ENCODE peak calls at places on chromosomes 4 and X, in five cellular contexts. One of them, this sample, is unnamed.
A peak's percentile ranks its signal among the peaks of the same experiment; 100 is the strongest.

GRCh38 chrX:17706676-17707075 is 30.6 kb upstream of the SCML1 start:
- DNase-seq in AG10803: peak; percentile 90
- DNase-seq in left lung: no peak
- DNase-seq in AG09319: peak; percentile 38
- DNase-seq in neural crest cell: no peak
- DNase-seq in this sample: no peak

GRCh38 chr4:84708406-84709135 is 125.6 kb downstream of the CDS1 start:
- DNase-seq in AG10803: no peak
- DNase-seq in left lung: no peak
- DNase-seq in AG09319: no peak
- DNase-seq in neural crest cell: no peak
- DNase-seq in this sample: no peak

GRCh38 chrX:109967151-109967550 is 35.8 kb upstream of the TMEM164 start:
- DNase-seq in AG10803: no peak
- DNase-seq in left lung: no peak
- DNase-seq in AG09319: no peak
- DNase-seq in neural crest cell: no peak
- DNase-seq in this sample: no peak

GRCh38 chr4:136307765-136308164 is 1224.5 kb downstream of the PCDH18 start:
- DNase-seq in AG10803: no peak
- DNase-seq in left lung: no peak
- DNase-seq in AG09319: no peak
- DNase-seq in neural crest cell: no peak
- DNase-seq in this sample: no peak

GRCh38 chr4:14333616-14334015 is 668.7 kb upstream of the CPEB2 start:
- DNase-seq in AG10803: no peak
- DNase-seq in left lung: no peak
- DNase-seq in AG09319: no peak
- DNase-seq in neural crest cell: no peak
- DNase-seq in this sample: no peak

GRCh38 chr4:14149469-14150030 is 522.0 kb upstream of the BOD1L1 start:
- DNase-seq in AG10803: no peak
- DNase-seq in left lung: no peak
- DNase-seq in AG09319: no peak
- DNase-seq in neural crest cell: no peak
- DNase-seq in this sample: no peak

GRCh38 chr4:85932371-85933305 is 427.2 kb downstream of the MAPK10 start:
- DNase-seq in AG10803: peak; percentile 68
- DNase-seq in left lung: no peak
- DNase-seq in AG09319: no peak
- DNase-seq in neural crest cell: no peak
- DNase-seq in this sample: no peak

GRCh38 chr4:128287159-128287870 is at the start of gene PGRMC2:
- DNase-seq in AG10803: peak; percentile 68
- DNase-seq in left lung: peak; percentile 54
- DNase-seq in AG09319: no peak
- DNase-seq in neural crest cell: peak; percentile 2
- DNase-seq in this sample: no peak

GRCh38 chrX:109857898-109858297 is 124.8 kb upstream of the ACSL4 start:
- DNase-seq in AG10803: peak; percentile 31
- DNase-seq in left lung: no peak
- DNase-seq in AG09319: peak; percentile 16
- DNase-seq in neural crest cell: no peak
- DNase-seq in this sample: no peak

GRCh38 chrX:153587342-153587741 is 11.6 kb downstream of the CCNQ start:
- DNase-seq in AG10803: no peak
- DNase-seq in left lung: no peak
- DNase-seq in AG09319: no peak
- DNase-seq in neural crest cell: no peak
- DNase-seq in this sample: no peak

GRCh38 chr4:149347139-149347538 is 468.5 kb downstream of the IQCM start:
- DNase-seq in AG10803: peak; percentile 25
- DNase-seq in left lung: no peak
- DNase-seq in AG09319: no peak
- DNase-seq in neural crest cell: no peak
- DNase-seq in this sample: no peak

GRCh38 chr4:3823496-3824341 is 57.5 kb downstream of the ADRA2C start:
- DNase-seq in AG10803: no peak
- DNase-seq in left lung: no peak
- DNase-seq in AG09319: no peak
- DNase-seq in neural crest cell: no peak
- DNase-seq in this sample: no peak

GRCh38 chrX:23332888-23333821 is 1.5 kb upstream of the PTCHD1 start:
- DNase-seq in AG10803: no peak
- DNase-seq in left lung: no peak
- DNase-seq in AG09319: no peak
- DNase-seq in neural crest cell: peak; percentile 8
- DNase-seq in this sample: no peak

GRCh38 chr4:2402453-2402852 is 16.0 kb downstream of the ZFYVE28 start:
- DNase-seq in AG10803: no peak
- DNase-seq in left lung: no peak
- DNase-seq in AG09319: no peak
- DNase-seq in neural crest cell: no peak
- DNase-seq in this sample: no peak

GRCh38 chr4:65670331-65671031 is at the start of gene EPHA5:
- DNase-seq in AG10803: peak; percentile 50
- DNase-seq in left lung: peak; percentile 46
- DNase-seq in AG09319: peak; percentile 0
- DNase-seq in neural crest cell: peak; percentile 64
- DNase-seq in this sample: peak; percentile 9

GRCh38 chrX:74492720-74493201 is 71.5 kb downstream of the SLC16A2 start:
- DNase-seq in AG10803: no peak
- DNase-seq in left lung: no peak
- DNase-seq in AG09319: no peak
- DNase-seq in neural crest cell: peak; percentile 9
- DNase-seq in this sample: peak; percentile 43

GRCh38 chr4:38385286-38386010 is 278.6 kb upstream of the KLF3 start:
- DNase-seq in AG10803: peak; percentile 8
- DNase-seq in left lung: no peak
- DNase-seq in AG09319: no peak
- DNase-seq in neural crest cell: no peak
- DNase-seq in this sample: no peak

GRCh38 chr4:76377481-76377901 is 43.5 kb downstream of the CCDC158 start:
- DNase-seq in AG10803: no peak
- DNase-seq in left lung: no peak
- DNase-seq in AG09319: no peak
- DNase-seq in neural crest cell: no peak
- DNase-seq in this sample: no peak

GRCh38 chr4:52052475-52052780 is 1.3 kb downstream of the SPATA18 start:
- DNase-seq in AG10803: peak; percentile 30
- DNase-seq in left lung: no peak
- DNase-seq in AG09319: no peak
- DNase-seq in neural crest cell: no peak
- DNase-seq in this sample: no peak

GRCh38 chrX:25079020-25079419 is 63.3 kb upstream of the ARX start:
- DNase-seq in AG10803: no peak
- DNase-seq in left lung: no peak
- DNase-seq in AG09319: no peak
- DNase-seq in neural crest cell: no peak
- DNase-seq in this sample: no peak

GRCh38 chr4:84856468-84856867 is 110.0 kb downstream of the WDFY3 start:
- DNase-seq in AG10803: no peak
- DNase-seq in left lung: no peak
- DNase-seq in AG09319: no peak
- DNase-seq in neural crest cell: no peak
- DNase-seq in this sample: no peak

GRCh38 chrX:143664302-143664701 is 28.4 kb upstream of the SLITRK4 start:
- DNase-seq in AG10803: peak; percentile 9
- DNase-seq in left lung: no peak
- DNase-seq in AG09319: no peak
- DNase-seq in neural crest cell: peak; percentile 1
- DNase-seq in this sample: no peak

GRCh38 chrX:73267206-73267605 is 52.6 kb upstream of the NAP1L2 start:
- DNase-seq in AG10803: no peak
- DNase-seq in left lung: no peak
- DNase-seq in AG09319: no peak
- DNase-seq in neural crest cell: no peak
- DNase-seq in this sample: no peak

GRCh38 chr4:1754336-1754735 is 33.0 kb downstream of the TACC3 start:
- DNase-seq in AG10803: no peak
- DNase-seq in left lung: no peak
- DNase-seq in AG09319: no peak
- DNase-seq in neural crest cell: no peak
- DNase-seq in this sample: no peak

GRCh38 chr4:151409470-151410313 is 716 bp downstream of the FHIP1A start:
- DNase-seq in AG10803: no peak
- DNase-seq in left lung: peak; percentile 38
- DNase-seq in AG09319: no peak
- DNase-seq in neural crest cell: no peak
- DNase-seq in this sample: peak; percentile 11

GRCh38 chr4:33924239-33924638 is 2320.1 kb downstream of the ARAP2 start:
- DNase-seq in AG10803: peak; percentile 62
- DNase-seq in left lung: no peak
- DNase-seq in AG09319: peak; percentile 2
- DNase-seq in neural crest cell: no peak
- DNase-seq in this sample: no peak

GRCh38 chr4:146381263-146381872 is 140.4 kb downstream of the SLC10A7 start:
- DNase-seq in AG10803: no peak
- DNase-seq in left lung: no peak
- DNase-seq in AG09319: no peak
- DNase-seq in neural crest cell: no peak
- DNase-seq in this sample: no peak

GRCh38 chrX:6465731-6466130 is 69.2 kb downstream of the VCX3A start:
- DNase-seq in AG10803: no peak
- DNase-seq in left lung: no peak
- DNase-seq in AG09319: no peak
- DNase-seq in neural crest cell: no peak
- DNase-seq in this sample: no peak

GRCh38 chr4:26237916-26238315 is 82.9 kb upstream of the RBPJ start:
- DNase-seq in AG10803: peak; percentile 22
- DNase-seq in left lung: no peak
- DNase-seq in AG09319: no peak
- DNase-seq in neural crest cell: no peak
- DNase-seq in this sample: no peak

GRCh38 chr4:143346208-143346607 is 9.5 kb downstream of the GAB1 start:
- DNase-seq in AG10803: no peak
- DNase-seq in left lung: peak; percentile 48
- DNase-seq in AG09319: no peak
- DNase-seq in neural crest cell: no peak
- DNase-seq in this sample: no peak

GRCh38 chr4:135838889-135839288 is 1637.3 kb upstream of the PABPC4L start:
- DNase-seq in AG10803: no peak
- DNase-seq in left lung: no peak
- DNase-seq in AG09319: no peak
- DNase-seq in neural crest cell: no peak
- DNase-seq in this sample: no peak

GRCh38 chr4:60989141-60989540 is 211.0 kb upstream of the ADGRL3 start:
- DNase-seq in AG10803: no peak
- DNase-seq in left lung: no peak
- DNase-seq in AG09319: no peak
- DNase-seq in neural crest cell: no peak
- DNase-seq in this sample: no peak

GRCh38 chr4:36841583-36842326 is 402.8 kb upstream of the NWD2 start:
- DNase-seq in AG10803: no peak
- DNase-seq in left lung: no peak
- DNase-seq in AG09319: no peak
- DNase-seq in neural crest cell: no peak
- DNase-seq in this sample: no peak

GRCh38 chrX:22021721-22022120 is 10.4 kb upstream of the PHEX start:
- DNase-seq in AG10803: no peak
- DNase-seq in left lung: no peak
- DNase-seq in AG09319: no peak
- DNase-seq in neural crest cell: no peak
- DNase-seq in this sample: no peak

GRCh38 chrX:40615976-40616375 is 7.3 kb upstream of the MPC1L start:
- DNase-seq in AG10803: no peak
- DNase-seq in left lung: no peak
- DNase-seq in AG09319: no peak
- DNase-seq in neural crest cell: no peak
- DNase-seq in this sample: no peak

GRCh38 chr4:1793496-1793840 is 375 bp downstream of the FGFR3 start:
- DNase-seq in AG10803: no peak
- DNase-seq in left lung: no peak
- DNase-seq in AG09319: no peak
- DNase-seq in neural crest cell: no peak
- DNase-seq in this sample: peak; percentile 39

GRCh38 chr4:46329118-46329976 is 60.6 kb downstream of the GABRA2 start:
- DNase-seq in AG10803: no peak
- DNase-seq in left lung: no peak
- DNase-seq in AG09319: no peak
- DNase-seq in neural crest cell: peak; percentile 26
- DNase-seq in this sample: peak; percentile 1
- TF ChIP-seq CTCF in AG10803: no peak
- TF ChIP-seq CTCF in left lung: no peak
- TF ChIP-seq CTCF in AG09319: no peak
- TF ChIP-seq CTCF in neural crest cell: peak; percentile 67
- TF ChIP-seq CTCF in this sample: no peak

GRCh38 chr4:70570796-70571195 is 21.3 kb upstream of the AMBN start:
- DNase-seq in AG10803: no peak
- DNase-seq in left lung: no peak
- DNase-seq in AG09319: no peak
- DNase-seq in neural crest cell: no peak
- DNase-seq in this sample: no peak
- TF ChIP-seq CTCF in AG10803: no peak
- TF ChIP-seq CTCF in left lung: no peak
- TF ChIP-seq CTCF in AG09319: no peak
- TF ChIP-seq CTCF in neural crest cell: no peak
- TF ChIP-seq CTCF in this sample: no peak

GRCh38 chr4:77701111-77701510 is 95.5 kb downstream of the CXCL13 start:
- DNase-seq in AG10803: no peak
- DNase-seq in left lung: no peak
- DNase-seq in AG09319: no peak
- DNase-seq in neural crest cell: no peak
- DNase-seq in this sample: no peak

GRCh38 chr4:77697860-77698599 is 92.4 kb downstream of the CXCL13 start:
- DNase-seq in AG10803: peak; percentile 72
- DNase-seq in left lung: no peak
- DNase-seq in AG09319: no peak
- DNase-seq in neural crest cell: no peak
- DNase-seq in this sample: no peak

GRCh38 chr4:77695769-77696168 is 90.1 kb downstream of the CXCL13 start:
- DNase-seq in AG10803: peak; percentile 88
- DNase-seq in left lung: no peak
- DNase-seq in AG09319: peak; percentile 38
- DNase-seq in neural crest cell: no peak
- DNase-seq in this sample: no peak

DNA sequence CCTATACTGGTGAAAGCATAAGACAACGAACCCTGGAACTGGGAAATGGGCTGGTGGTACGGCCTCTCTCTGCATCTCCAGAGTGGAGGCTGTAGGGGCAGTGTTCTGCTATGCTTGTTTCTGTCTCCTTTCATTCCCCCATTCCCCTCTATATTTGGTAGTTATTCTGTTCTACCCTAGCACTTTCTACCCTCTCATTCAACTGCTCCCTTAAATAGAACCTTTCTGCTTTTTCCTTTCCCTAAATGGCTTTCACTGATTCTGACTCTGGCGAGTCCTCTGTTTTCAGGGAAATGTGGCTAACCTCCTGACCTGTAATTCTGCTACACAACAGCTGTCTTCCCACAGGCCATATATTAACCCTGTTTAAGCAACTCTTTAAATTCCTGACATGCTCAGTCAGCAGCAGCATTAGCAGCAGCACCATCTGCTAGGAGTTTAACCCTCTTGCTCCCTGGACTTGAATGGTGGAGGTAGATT is 94.2 kb downstream of the CXCL13 start:
- DNase-seq in AG10803: peak; percentile 86
- DNase-seq in left lung: no peak
- DNase-seq in AG09319: peak; percentile 30
- DNase-seq in neural crest cell: peak; percentile 25
- DNase-seq in this sample: no peak
- TF ChIP-seq CTCF in AG10803: peak; percentile 39
- TF ChIP-seq CTCF in left lung: no peak
- TF ChIP-seq CTCF in AG09319: peak; percentile 25
- TF ChIP-seq CTCF in neural crest cell: peak; percentile 25
- TF ChIP-seq CTCF in this sample: no peak

GRCh38 chrX:85627363-85627762 is 247.9 kb upstream of the POF1B start:
- DNase-seq in AG10803: no peak
- DNase-seq in left lung: no peak
- DNase-seq in AG09319: no peak
- DNase-seq in neural crest cell: no peak
- DNase-seq in this sample: no peak
- TF ChIP-seq CTCF in AG10803: peak; percentile 35
- TF ChIP-seq CTCF in left lung: no peak
- TF ChIP-seq CTCF in AG09319: peak; percentile 3
- TF ChIP-seq CTCF in neural crest cell: peak; percentile 58
- TF ChIP-seq CTCF in this sample: no peak

This sample was measured in activated CD8-positive, alpha-beta T cell treated with anti-CD3 and anti-CD28 coated beads for 36 hours.